ENCODE peak calls at places on chromosomes 5 and 9, in eight cellular contexts. N is activated T-helper 9 cell treated with anti-CD3 and anti-CD28 coated beads, Interleukin-2, amount 50 U/mL, for 16 hours; M is smooth muscle cell of the brain vasculature; E is stimulated activated CD4-positive, alpha-beta T cell treated with anti-CD3 and anti-CD28 coated beads, Interleukin-2, amount 100 ng/mL, for 48 hours; G is HEK293T; S is caudate nucleus; Z is NCI-H774; D is left ventricle myocardium inferior. T is an unnamed sample.

GRCh38 chr9:36895744-36896260 is 138.3 kb downstream of the PAX5 start:
- DNase-seq in S (no peak), M (no peak), D (no peak), E (no peak), Z (no peak), G (no peak), N (no peak), T (no peak)

GRCh38 chr9:121303456-121304451 is 35.8 kb downstream of the GSN start:
- DNase-seq in G (no peak), E (no peak), S (no peak), N (no peak), M (no peak), Z (no peak), D (no peak), T (no peak)

GRCh38 chr9:93895535-93895934 is 59.6 kb downstream of the BARX1 start:
- DNase-seq in E (no peak), S (no peak), G (no peak), Z (no peak), M (no peak), D (peak), N (no peak), T (no peak)

GRCh38 chr9:127850286-127850830 is 4.1 kb downstream of the ENG start:
- DNase-seq in G (no peak), M (no peak), S (no peak), N (no peak), Z (no peak), D (no peak), E (no peak), T (no peak)

GRCh38 chr9:27154923-27155322 is 45.9 kb downstream of the TEK start:
- DNase-seq in S (no peak), G (no peak), N (no peak), D (no peak), Z (no peak), E (no peak), M (peak), T (no peak)

GRCh38 chr9:133919253-133920115 is 72.6 kb downstream of the VAV2 start:
- DNase-seq in D (peak), S (no peak), N (no peak), Z (no peak), M (no peak), G (no peak), E (no peak), T (no peak)

GRCh38 chr9:969693-970309 is 6.7 kb upstream of the DMRT3 start:
- DNase-seq in Z (no peak), N (no peak), G (peak), S (no peak), M (no peak), E (no peak), D (no peak), T (no peak)

GRCh38 chr5:66343370-66344071 is 199.4 kb downstream of the SREK1 start:
- DNase-seq in S (no peak), E (no peak), D (no peak), M (no peak), Z (peak), G (no peak), N (no peak), T (no peak)

GRCh38 chr5:150219142-150219541 is 29.3 kb downstream of the SLC6A7 start:
- DNase-seq in G (peak), Z (no peak), S (no peak), E (no peak), D (no peak), N (no peak), M (no peak), T (no peak)

GRCh38 chr5:40627708-40628107 is 52.0 kb upstream of the PTGER4 start:
- DNase-seq in Z (no peak), S (no peak), E (no peak), M (no peak), N (no peak), D (no peak), G (no peak), T (no peak)

GRCh38 chr9:3751125-3751758 is 225.4 kb upstream of the RFX3 start:
- DNase-seq in M (no peak), S (no peak), Z (no peak), N (no peak), G (no peak), D (no peak), E (no peak), T (no peak)

GRCh38 chr9:123138156-123138555 is 104.7 kb downstream of the GPR21 start:
- DNase-seq in M (no peak), G (no peak), D (no peak), E (no peak), N (no peak), Z (no peak), S (no peak), T (no peak)

GRCh38 chr9:117549444-117549843 is 134.6 kb upstream of the ASTN2 start:
- DNase-seq in Z (no peak), N (no peak), E (no peak), M (no peak), D (no peak), S (no peak), G (no peak), T (no peak)

GRCh38 chr5:54902817-54903473 is 82.4 kb downstream of the ESM1 start:
- DNase-seq in S (no peak), N (no peak), D (no peak), E (peak), G (no peak), M (no peak), Z (no peak), T (no peak)